ENCODE peak calls at places on chromosomes 11 and 22, in five cellular contexts. E is psoas muscle, K is prostate gland, Y is neuronal stem cell, I is A549. F is an unnamed sample.

GRCh38 chr22:37295213-37295886 is 13.0 kb downstream of the CYTH4 start:
- DNase-seq in I (no peak), Y (no peak), E (no peak), K (no peak), F (no peak)

GRCh38 chr11:48047616-48048015 is 67.3 kb downstream of the PTPRJ start:
- DNase-seq in Y (no peak), K (no peak), E (no peak), I (no peak), F (no peak)

GRCh38 chr11:124884869-124885479 is 12.7 kb downstream of the ROBO4 start:
- DNase-seq in I (no peak), K (no peak), E (no peak), Y (no peak), F (no peak)

GRCh38 chr22:49483946-49484345 is 343.7 kb downstream of the BRD1 start:
- DNase-seq in K (no peak), I (no peak), E (no peak), Y (no peak), F (no peak)

GRCh38 chr11:41784513-41785335 is 325.3 kb upstream of the LRRC4C start:
- DNase-seq in E (no peak), Y (no peak), I (peak; percentile 1), K (no peak), F (no peak)

GRCh38 chr11:128776434-128777284 is 82.8 kb downstream of the FLI1 start:
- DNase-seq in I (peak; percentile 31), Y (peak; percentile 43), K (no peak), E (peak; percentile 64), F (no peak)

GRCh38 chr22:37249946-37250345 is 5.9 kb upstream of the RAC2 start:
- DNase-seq in K (no peak), E (no peak), Y (no peak), I (no peak), F (no peak)

GRCh38 chr11:100467821-100468508 is 219.1 kb upstream of the ARHGAP42 start:
- DNase-seq in E (no peak), I (no peak), Y (no peak), K (no peak), F (no peak)

GRCh38 chr11:71156301-71156700 is 96.1 kb downstream of the SHANK2 start:
- DNase-seq in E (no peak), K (no peak), I (no peak), Y (no peak), F (no peak)

GRCh38 chr11:26323837-26324236 is 8.1 kb upstream of the ANO3 start:
- DNase-seq in E (no peak), K (no peak), Y (no peak), I (no peak), F (no peak)

GRCh38 chr11:75849917-75850316 is 34.9 kb downstream of the UVRAG start:
- DNase-seq in K (no peak), Y (no peak), I (peak; percentile 11), E (no peak), F (no peak)

GRCh38 chr11:117197516-117198456 is 1.4 kb upstream of the TAGLN start:
- DNase-seq in E (peak; percentile 48), Y (no peak), I (peak; percentile 24), K (peak; percentile 58), F (peak; percentile 84)

GRCh38 chr11:76666408-76666807 is 4.1 kb downstream of the LRRC32 start:
- DNase-seq in E (no peak), I (no peak), Y (no peak), K (no peak), F (peak; percentile 52)

GRCh38 chr11:126282742-126283591 is at the start of gene TIRAP:
- DNase-seq in E (peak; percentile 86), I (peak; percentile 46), K (peak; percentile 56), Y (no peak), F (peak; percentile 40)

GRCh38 chr22:45337536-45337935 is 27.8 kb downstream of the FAM118A start:
- DNase-seq in K (no peak), Y (no peak), I (no peak), E (no peak), F (no peak)

GRCh38 chr22:39773976-39774539 is 119.5 kb downstream of the ENTHD1 start:
- DNase-seq in E (no peak), K (peak; percentile 21), Y (no peak), I (no peak), F (no peak)

GRCh38 chr22:33247758-33248157 is 189.6 kb upstream of the SYN3 start:
- DNase-seq in I (no peak), K (no peak), Y (no peak), E (no peak), F (no peak)

GRCh38 chr11:14193644-14194043 is 165.3 kb downstream of the RRAS2 start:
- DNase-seq in K (no peak), E (no peak), Y (no peak), I (no peak), F (no peak)

GRCh38 chr11:77081976-77082836 is 15.4 kb downstream of the CAPN5 start:
- DNase-seq in K (no peak), Y (no peak), E (peak; percentile 23), I (no peak), F (no peak)

GRCh38 chr11:66592457-66593302 is at the start of the genes CCDC87 and CCS:
- DNase-seq in E (peak; percentile 99), I (peak; percentile 96), Y (peak; percentile 92), K (peak; percentile 97), F (peak; percentile 96)

GRCh38 chr11:66591175-66591574 is 1.7 kb downstream of the CCDC87 start:
- DNase-seq in K (no peak), I (no peak), E (no peak), Y (no peak), F (no peak)

GRCh38 chr11:66593303-66593635 is 284 bp downstream of the CCS start:
- DNase-seq in K (no peak), I (no peak), Y (no peak), E (no peak), F (no peak)

GRCh38 chr11:66593650-66594049 is 665 bp downstream of the CCS start:
- DNase-seq in E (no peak), Y (no peak), I (no peak), K (no peak), F (no peak)

DNA sequence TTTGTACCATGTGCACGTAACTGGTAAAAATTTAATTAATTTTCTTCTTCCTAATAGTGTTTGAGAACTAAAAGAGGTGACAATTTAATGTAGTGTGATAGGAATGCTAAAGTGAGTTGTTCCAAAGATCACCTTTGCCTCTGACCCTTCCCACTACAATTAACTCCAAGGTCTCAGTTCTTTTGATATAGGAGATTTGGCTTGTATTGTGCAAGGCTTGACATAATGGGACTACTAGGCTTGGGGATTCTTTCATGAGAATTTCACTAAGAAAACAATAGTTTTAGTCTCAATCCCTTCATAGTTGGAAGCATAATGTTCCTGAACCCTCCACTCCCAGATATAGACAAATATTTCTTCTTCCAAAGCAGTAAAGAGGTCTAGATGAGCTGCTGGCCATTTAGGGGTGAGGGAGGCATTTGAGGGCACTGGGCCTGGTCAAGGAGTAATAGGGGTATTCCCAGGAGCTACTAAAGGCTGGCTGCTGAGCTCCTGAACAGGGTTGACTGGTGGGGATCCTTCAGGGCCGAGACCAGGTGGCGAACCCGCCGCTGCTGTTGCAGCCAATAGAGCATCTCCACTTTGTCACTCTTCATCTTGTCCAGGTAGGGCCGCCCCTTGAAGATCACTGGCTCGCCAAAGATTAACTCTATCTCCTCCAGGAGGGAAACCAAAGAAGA is 2.7 kb downstream of the CCDC87 start:
- DNase-seq in E (no peak), I (no peak), Y (no peak), K (no peak), F (no peak)
- H3K9me3 ChIP-seq in E (no peaks in the 10 kb centered on the region), I (no peaks in the 10 kb centered on the region), Y (peaks cover 21% of the 10 kb centered on the region), K (no peaks in the 10 kb centered on the region), F (no peaks in the 10 kb centered on the region)

GRCh38 chr11:3359092-3359824 is 19.7 kb downstream of the ZNF195 start:
- DNase-seq in K (no peak), I (peak; percentile 49), E (no peak), Y (no peak), F (no peak)

GRCh38 chr11:3357994-3358676 is 20.8 kb downstream of the ZNF195 start:
- DNase-seq in K (no peak), I (no peak), E (no peak), Y (no peak), F (no peak)

GRCh38 chr11:3353066-3353465 is 25.9 kb downstream of the ZNF195 start:
- DNase-seq in E (no peak), K (no peak), I (no peak), Y (no peak), F (no peak)

GRCh38 chr11:3357302-3357701 is 21.6 kb downstream of the ZNF195 start:
- DNase-seq in E (no peak), K (no peak), Y (no peak), I (no peak), F (no peak)

GRCh38 chr11:3356858-3357257 is 22.1 kb downstream of the ZNF195 start:
- DNase-seq in I (no peak), K (no peak), Y (no peak), E (no peak), F (no peak)
- H3K9me3 ChIP-seq in I (peaks cover 93% of the 10 kb centered on the region), K (no peaks in the 10 kb centered on the region), Y (peaks cover 70% of the 10 kb centered on the region), E (peaks cover 69% of the 10 kb centered on the region), F (peaks cover 33% of the 10 kb centered on the region)

GRCh38 chr11:134376150-134376921 is 35.7 kb downstream of the B3GAT1 start:
- DNase-seq in I (no peak), Y (no peak), E (peak; percentile 25), K (no peak), F (peak; percentile 22)

GRCh38 chr11:134372961-134373360 is 39.1 kb downstream of the B3GAT1 start:
- DNase-seq in E (no peak), I (no peak), Y (no peak), K (no peak), F (peak; percentile 37)

GRCh38 chr11:134373591-134374052 is 38.4 kb downstream of the B3GAT1 start:
- DNase-seq in Y (no peak), I (no peak), K (no peak), E (no peak), F (peak; percentile 34)

GRCh38 chr11:134374171-134374570 is 37.9 kb downstream of the B3GAT1 start:
- DNase-seq in I (no peak), K (no peak), Y (no peak), E (peak; percentile 18), F (peak; percentile 15)

DNA sequence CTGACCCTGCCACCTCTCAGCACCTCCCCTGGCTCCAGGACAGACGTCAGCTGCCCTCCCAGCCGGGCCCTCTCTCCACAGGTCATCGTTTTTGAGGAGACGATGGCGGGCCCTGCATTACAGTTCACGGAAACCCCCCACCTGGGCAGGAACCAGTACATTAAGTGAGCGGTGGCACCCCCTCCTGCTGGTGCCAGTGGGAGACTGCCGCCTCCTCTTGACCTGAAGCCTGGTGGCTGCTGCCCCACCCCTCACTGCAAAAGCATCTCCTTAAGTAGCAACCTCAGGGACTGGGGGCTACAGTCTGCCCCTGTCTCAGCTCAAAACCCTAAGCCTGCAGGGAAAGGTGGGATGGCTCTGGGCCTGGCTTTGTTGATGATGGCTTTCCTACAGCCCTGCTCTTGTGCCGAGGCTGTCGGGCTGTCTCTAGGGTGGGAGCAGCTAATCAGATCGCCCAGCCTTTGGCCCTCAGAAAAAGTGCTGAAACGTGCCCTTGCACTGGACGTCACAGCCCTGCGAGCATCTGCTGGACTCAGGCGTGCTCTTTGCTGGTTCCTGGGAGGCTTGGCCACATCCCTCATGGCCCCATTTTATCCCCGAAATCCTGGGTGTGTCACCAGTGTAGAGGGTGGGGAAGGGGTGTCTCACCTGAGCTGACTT is 37.0 kb downstream of the B3GAT1 start:
- DNase-seq in K (no peak), Y (no peak), E (peak; percentile 34), I (no peak), F (peak; percentile 36)
- H3K9me3 ChIP-seq in K (no peaks in the 10 kb centered on the region), Y (no peaks in the 10 kb centered on the region), E (no peaks in the 10 kb centered on the region), I (no peaks in the 10 kb centered on the region), F (no peaks in the 10 kb centered on the region)

DNA sequence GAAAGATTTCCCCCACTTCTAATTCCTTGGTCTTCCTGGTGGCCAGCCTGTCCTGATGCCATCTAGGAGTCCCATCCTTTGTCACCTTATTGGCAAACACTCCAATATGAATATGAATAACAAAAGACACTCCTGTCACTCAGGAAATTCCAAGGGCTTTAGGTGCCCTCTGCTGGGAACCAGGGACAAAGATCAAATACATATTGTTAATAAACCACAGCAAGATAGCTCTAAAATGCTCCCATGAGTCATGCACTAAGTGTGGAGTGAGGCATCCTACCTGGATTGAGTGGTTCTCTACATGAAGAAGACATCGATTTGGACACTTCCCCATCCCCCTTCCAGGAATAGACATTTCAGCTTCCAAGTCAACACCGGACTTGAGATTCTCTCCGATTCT is 823.6 kb downstream of the TBC1D22A start:
- DNase-seq in E (peak; percentile 8), I (peak; percentile 13), Y (no peak), K (no peak), F (no peak)
- H3K9me3 ChIP-seq in E (peaks cover 3% of the 10 kb centered on the region), I (no peaks in the 10 kb centered on the region), Y (no peaks in the 10 kb centered on the region), K (no peaks in the 10 kb centered on the region), F (peaks cover 17% of the 10 kb centered on the region)